ENCODE peak calls at places on chromosomes 16 and 17, in four cellular contexts. F is CD4-positive, CD25-positive, alpha-beta regulatory T cell; R is left ventricle myocardium inferior; T is CD8-positive, alpha-beta memory T cell. Y is an unnamed sample.
A peak's percentile ranks its signal among the peaks of the same experiment; 100 is the strongest.

GRCh38 chr16:24270721-24271120 is 14.6 kb downstream of the CACNG3 start:
- DNase-seq in T (no peak), F (no peak), R (no peak), Y (no peak)

GRCh38 chr17:54455251-54455868 is 445.3 kb upstream of the TOM1L1 start:
- DNase-seq in R (no peak), T (no peak), F (no peak), Y (no peak)

GRCh38 chr16:8686031-8686621 is 11.7 kb downstream of the ABAT start:
- DNase-seq in R (peak; percentile 36), T (no peak), F (no peak), Y (no peak)

GRCh38 chr16:88927010-88927409 is 50.0 kb downstream of the CBFA2T3 start:
- DNase-seq in R (no peak), F (no peak), T (no peak), Y (no peak)

GRCh38 chr17:78133179-78133951 is 2.8 kb downstream of the TMC8 start:
- DNase-seq in R (no peak), T (no peak), F (no peak), Y (no peak)

GRCh38 chr16:22188267-22188594 is 17.8 kb upstream of the EEF2K start:
- DNase-seq in F (no peak), R (no peak), T (no peak), Y (no peak)

GRCh38 chr17:38341035-38341721 is 2.6 kb downstream of the GPR179 start:
- DNase-seq in F (no peak), T (no peak), R (peak; percentile 71), Y (no peak)

GRCh38 chr17:42055496-42055895 is 5.1 kb upstream of the C17orf113 start:
- DNase-seq in T (no peak), R (no peak), F (no peak), Y (no peak)

GRCh38 chr17:64183815-64184397 is 54.0 kb upstream of the ERN1 start:
- DNase-seq in F (no peak), R (no peak), T (no peak), Y (no peak)

GRCh38 chr16:77579283-77579985 is 142.9 kb upstream of the NUDT7 start:
- DNase-seq in R (no peak), F (no peak), T (no peak), Y (no peak)

GRCh38 chr17:71849783-71850768 is 270.7 kb upstream of the SOX9 start:
- DNase-seq in T (no peak), R (no peak), F (no peak), Y (no peak)

GRCh38 chr17:42289863-42290165 is 1.5 kb downstream of the STAT5A start:
- DNase-seq in R (no peak), T (no peak), F (peak; percentile 31), Y (no peak)

GRCh38 chr16:67241008-67241900 is 6.0 kb downstream of the FHOD1 start:
- DNase-seq in R (peak; percentile 81), F (no peak), T (no peak), Y (no peak)

GRCh38 chr16:87388818-87389134 is 3.4 kb upstream of the MAP1LC3B start:
- DNase-seq in R (no peak), T (no peak), F (no peak), Y (no peak)

GRCh38 chr16:76222087-76222486 is 55.1 kb upstream of the CNTNAP4 start:
- DNase-seq in F (no peak), R (no peak), T (no peak), Y (no peak)

GRCh38 chr17:64718058-64718457 is 56.0 kb upstream of the SMURF2 start:
- DNase-seq in F (no peak), R (no peak), T (no peak), Y (no peak)

GRCh38 chr17:11506635-11507034 is 91.6 kb upstream of the DNAH9 start:
- DNase-seq in F (no peak), T (no peak), R (no peak), Y (no peak)

GRCh38 chr17:41535764-41536481 is 7.8 kb upstream of the KRT19 start:
- DNase-seq in F (no peak), R (no peak), T (no peak), Y (no peak)

GRCh38 chr16:89505204-89506112 is 2.7 kb upstream of the SPG7 start:
- DNase-seq in F (peak; percentile 87), T (peak; percentile 87), R (peak; percentile 88), Y (peak; percentile 75)

GRCh38 chr16:47013172-47013571 is 39.7 kb upstream of the DNAJA2 start:
- DNase-seq in T (no peak), R (no peak), F (no peak), Y (no peak)

GRCh38 chr17:79377230-79377790 is 233.5 kb downstream of the RBFOX3 start:
- DNase-seq in R (no peak), F (no peak), T (no peak), Y (no peak)

GRCh38 chr16:16073884-16074781 is 124.7 kb downstream of the ABCC1 start:
- DNase-seq in R (no peak), F (no peak), T (no peak), Y (no peak)

GRCh38 chr17:77264617-77265230 is 124.0 kb downstream of the SEC14L1 start:
- DNase-seq in F (no peak), T (no peak), R (no peak), Y (no peak)

GRCh38 chr17:64126918-64127317 is 3.0 kb downstream of the ERN1 start:
- DNase-seq in R (no peak), T (no peak), F (no peak), Y (no peak)

GRCh38 chr17:51455211-51455610 is 194.9 kb downstream of the UTP18 start:
- DNase-seq in R (no peak), F (no peak), T (no peak), Y (no peak)

GRCh38 chr17:74296548-74296936 is 22.5 kb downstream of the DNAI2 start:
- DNase-seq in T (no peak), R (peak; percentile 70), F (peak; percentile 34), Y (peak; percentile 14)

GRCh38 chr16:85005278-85006069 is 5.9 kb downstream of the ZDHHC7 start:
- DNase-seq in R (no peak), F (no peak), T (no peak), Y (no peak)

DNA sequence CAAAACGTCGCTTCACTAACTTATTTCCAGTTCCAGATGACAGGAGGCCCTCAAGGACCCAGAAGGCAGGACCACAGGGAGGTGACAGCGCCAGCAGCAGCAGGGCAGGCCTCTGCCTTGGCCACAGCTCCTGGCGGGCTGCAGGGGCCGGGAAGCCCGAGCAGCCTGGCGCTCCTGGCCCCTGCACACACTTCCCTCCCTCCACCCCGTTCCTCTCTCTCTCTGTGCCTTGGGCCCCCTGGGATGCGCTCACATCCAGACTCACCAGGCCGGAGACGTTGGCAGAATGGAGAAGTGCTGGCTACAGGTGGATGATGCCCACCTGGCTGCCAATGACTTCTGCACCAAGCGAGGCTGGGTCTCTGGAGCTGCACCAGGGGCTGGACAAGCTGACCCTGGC is 12.7 kb downstream of the ZNF594 start:
- DNase-seq in T (no peak), F (no peak), R (no peak), Y (no peak)
- H3K9me3 ChIP-seq in T (peaks cover 56% of the 10 kb centered on the region), F (peaks cover 89% of the 10 kb centered on the region), R (peaks cover 98% of the 10 kb centered on the region), Y (peaks cover 37% of the 10 kb centered on the region)

GRCh38 chr16:59878479-59878878 is 1144.4 kb upstream of the GOT2 start:
- DNase-seq in T (no peak), F (no peak), R (no peak), Y (no peak)
- H3K9me3 ChIP-seq in T (no peaks in the 10 kb centered on the region), F (no peaks in the 10 kb centered on the region), R (no peaks in the 10 kb centered on the region), Y (no peaks in the 10 kb centered on the region)

GRCh38 chr16:64920211-64920610 is 201.7 kb downstream of the CDH11 start:
- DNase-seq in R (no peak), T (no peak), F (no peak), Y (no peak)

GRCh38 chr16:64926476-64926875 is 195.4 kb downstream of the CDH11 start:
- DNase-seq in R (no peak), T (no peak), F (no peak), Y (no peak)

DNA sequence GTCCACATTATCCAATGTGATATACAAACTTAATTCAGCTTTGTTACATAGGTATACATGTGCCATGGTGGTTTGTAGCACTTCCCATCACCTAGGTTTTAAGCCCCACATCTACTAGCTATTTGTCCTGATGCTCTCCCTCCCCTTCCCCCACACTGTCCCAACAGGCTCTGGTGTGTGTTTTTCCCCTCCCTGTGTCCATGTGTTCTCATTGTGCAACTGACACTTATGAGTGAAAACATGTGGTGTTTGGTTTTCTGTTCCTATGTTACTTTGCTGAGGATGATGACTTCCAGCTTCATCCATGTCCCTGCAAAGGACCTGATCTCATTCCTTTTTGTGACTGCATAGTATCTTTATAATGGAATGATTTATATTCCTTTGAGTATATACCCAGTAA is 196.7 kb downstream of the CDH11 start:
- DNase-seq in R (no peak), F (no peak), T (no peak), Y (no peak)
- H3K9me3 ChIP-seq in R (peaks cover 23% of the 10 kb centered on the region), F (peaks cover 9% of the 10 kb centered on the region), T (no peaks in the 10 kb centered on the region), Y (no peaks in the 10 kb centered on the region)

DNA sequence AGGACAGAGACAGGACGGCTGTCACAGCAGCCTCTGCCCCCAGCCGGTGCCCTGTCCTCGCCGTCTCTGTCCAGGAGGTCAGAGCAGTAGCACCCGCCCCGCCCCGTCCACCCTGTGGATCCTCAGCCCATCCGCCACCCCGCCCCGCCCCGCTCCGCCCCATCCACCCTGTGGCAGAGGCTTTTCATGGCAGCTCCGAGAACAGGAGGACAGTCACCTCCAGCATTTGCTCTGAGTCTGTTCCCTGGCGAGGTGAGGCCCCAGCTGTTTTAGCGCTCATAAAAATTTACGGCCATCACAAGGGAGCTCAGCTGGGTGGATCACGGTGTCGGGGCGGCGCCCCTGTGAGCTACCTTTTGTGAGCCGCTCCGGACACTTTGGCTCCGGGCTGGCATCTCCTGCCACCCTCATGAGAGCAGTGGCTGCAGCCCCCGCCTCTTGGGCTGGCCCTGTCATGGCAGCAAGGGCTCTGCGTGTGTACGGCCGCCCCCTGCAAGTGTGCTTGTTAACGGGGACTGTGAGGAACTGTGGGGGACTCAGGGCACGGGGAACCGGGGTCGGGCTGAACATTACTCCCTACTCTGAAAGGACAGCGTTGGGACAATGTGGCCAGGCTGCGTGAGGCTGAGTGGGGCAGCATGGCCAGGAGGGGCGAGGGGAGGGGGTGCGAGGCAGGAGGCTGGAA is 32.3 kb upstream of the GNG13 start:
- DNase-seq in R (no peak), F (no peak), T (no peak), Y (no peak)
- H3K9me3 ChIP-seq in R (peaks cover 45% of the 10 kb centered on the region), F (peaks cover 17% of the 10 kb centered on the region), T (peaks cover 6% of the 10 kb centered on the region), Y (no peaks in the 10 kb centered on the region)

GRCh38 chr16:19008245-19008644 is 24.5 kb downstream of the TMC7 start:
- DNase-seq in T (no peak), F (no peak), R (no peak), Y (no peak)

GRCh38 chr16:19014456-19014855 is 30.7 kb downstream of the TMC7 start:
- DNase-seq in T (no peak), R (no peak), F (no peak), Y (no peak)

GRCh38 chr16:19008770-19009169 is 25.0 kb downstream of the TMC7 start:
- DNase-seq in T (no peak), R (no peak), F (no peak), Y (no peak)

GRCh38 chr16:19006446-19007315 is 22.9 kb downstream of the TMC7 start:
- DNase-seq in F (no peak), R (no peak), T (no peak), Y (no peak)

GRCh38 chr16:19011169-19011731 is 27.5 kb downstream of the TMC7 start:
- DNase-seq in F (no peak), R (no peak), T (no peak), Y (no peak)
- H3K9me3 ChIP-seq in F (peaks cover 5% of the 10 kb centered on the region), R (peaks cover 13% of the 10 kb centered on the region), T (peaks cover 6% of the 10 kb centered on the region), Y (no peaks in the 10 kb centered on the region)

DNA sequence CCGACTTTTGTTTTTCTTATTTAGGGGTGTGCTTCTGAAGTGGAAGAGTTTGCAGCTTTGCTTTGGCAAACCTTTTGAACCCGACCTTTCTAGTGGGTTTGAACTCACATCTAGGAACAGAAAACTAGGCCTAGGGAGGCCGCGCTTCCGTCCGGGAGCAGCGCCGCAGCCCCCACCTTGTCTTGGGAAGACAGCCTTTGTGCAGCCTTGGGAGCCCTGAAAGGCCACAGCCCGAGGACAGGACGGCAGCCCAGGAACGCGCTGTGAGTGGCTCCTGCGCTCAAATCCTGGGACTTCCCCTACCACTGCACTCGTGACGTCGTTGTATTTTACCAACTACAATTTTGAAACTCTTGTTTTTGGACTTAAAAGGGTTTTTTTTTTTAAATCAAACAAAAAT is 53.7 kb upstream of the ZNF267 start:
- DNase-seq in T (no peak), R (no peak), F (no peak), Y (no peak)
- H3K9me3 ChIP-seq in T (no peaks in the 10 kb centered on the region), R (peaks cover 9% of the 10 kb centered on the region), F (no peaks in the 10 kb centered on the region), Y (no peaks in the 10 kb centered on the region)

Y was measured in T-helper 17 cell.